ENCODE peak calls at places on chromosomes 16 and 17, in nine cellular contexts. C, S, A, V, X, D, G, J and F are unnamed samples.

GRCh38 chr16:67454104-67454503 is 23.2 kb downstream of the HSD11B2 start:
- DNase-seq in D (no peak), G (no peak), C (no peak), X (no peak), J (no peak), S (no peak), A (no peak), V (no peak), F (no peak)

GRCh38 chr17:50672831-50673551 is 34.7 kb downstream of the ANKRD40 start:
- DNase-seq in A (no peak), S (no peak), C (no peak), D (no peak), X (no peak), V (no peak), J (no peak), G (no peak), F (no peak)

GRCh38 chr17:8152981-8153549 is 861 bp upstream of the PER1 start:
- DNase-seq in C (no peak), S (no peak), J (no peak), G (no peak), A (no peak), D (no peak), V (no peak), X (no peak), F (no peak)

GRCh38 chr17:78724544-78724943 is 57.5 kb downstream of the CYTH1 start:
- DNase-seq in V (peak), G (no peak), X (no peak), S (peak), J (no peak), C (no peak), D (no peak), A (no peak), F (no peak)

GRCh38 chr16:86994651-86995171 is 322.5 kb downstream of the C16orf95 start:
- DNase-seq in V (peak), C (no peak), D (no peak), X (no peak), A (no peak), G (no peak), J (no peak), S (no peak), F (peak)

GRCh38 chr16:86198201-86199118 is 299.5 kb downstream of the IRF8 start:
- DNase-seq in G (no peak), S (no peak), D (no peak), C (no peak), X (no peak), J (no peak), V (no peak), A (no peak), F (no peak)

GRCh38 chr17:70320642-70321345 is 151.5 kb downstream of the KCNJ2 start:
- DNase-seq in V (no peak), D (no peak), S (no peak), C (no peak), A (no peak), J (peak), G (no peak), X (no peak), F (no peak)

GRCh38 chr17:57251211-57251787 is 5.0 kb upstream of the MSI2 start:
- DNase-seq in S (no peak), G (no peak), J (no peak), V (no peak), D (no peak), C (no peak), A (no peak), X (no peak), F (no peak)

GRCh38 chr16:1548234-1548633 is 14.8 kb downstream of the TMEM204 start:
- DNase-seq in D (no peak), C (no peak), J (no peak), A (peak), G (no peak), V (no peak), X (no peak), S (no peak), F (no peak)